ENCODE peak calls at places on chromosomes 4 and X, in eight cellular contexts. B is cerebellum; G is heart right ventricle; F is HFF-Myc; O is SW480; L is HFFc6; E is stimulated activated CD4-positive, alpha-beta T cell treated with anti-CD3 and anti-CD28 coated beads, Interleukin-4, amount 100 ng/mL, for 1 hour; I is colonic mucosa. Y is an unnamed sample.

GRCh38 chrX:1323315-1323714 is 13.3 kb upstream of the IL3RA start:
- DNase-seq in B (no peak), G (peak), F (peak), O (peak), L (peak), E (peak), I (peak), Y (peak)

GRCh38 chrX:110557864-110558263 is 199.2 kb downstream of the RTL9 start:
- DNase-seq in B (no peak), G (no peak), F (no peak), O (no peak), L (no peak), E (no peak), I (no peak), Y (no peak)

GRCh38 chrX:133056341-133056740 is 40.6 kb downstream of the USP26 start:
- DNase-seq in B (no peak), G (no peak), F (no peak), O (peak), L (no peak), E (no peak), I (no peak), Y (no peak)

GRCh38 chrX:57286507-57287251 is at the start of gene FAAH2:
- DNase-seq in B (peak), G (no peak), F (no peak), O (peak), L (no peak), E (peak), I (peak), Y (peak)

GRCh38 chrX:138011461-138011860 is 445.5 kb downstream of the ZIC3 start:
- DNase-seq in B (no peak), G (no peak), F (no peak), O (no peak), L (no peak), E (no peak), I (no peak), Y (no peak)

GRCh38 chr4:31573554-31573953 is 853.4 kb downstream of the PCDH7 start:
- DNase-seq in B (no peak), G (no peak), F (no peak), O (no peak), L (no peak), E (no peak), I (no peak), Y (no peak)

GRCh38 chr4:83356899-83357661 is 22.4 kb upstream of the HPSE start:
- DNase-seq in B (no peak), G (no peak), F (peak), O (peak), L (peak), E (no peak), I (no peak), Y (no peak)

GRCh38 chrX:320126-320783 is 1.7 kb upstream of the GTPBP6 start:
- DNase-seq in B (peak), G (no peak), F (no peak), O (no peak), L (no peak), E (no peak), I (peak), Y (peak)

GRCh38 chrX:21581479-21581878 is 76.7 kb downstream of the KLHL34 start:
- DNase-seq in B (no peak), G (no peak), F (no peak), O (no peak), L (no peak), E (no peak), I (no peak), Y (no peak)

GRCh38 chr4:1511441-1512041 is 105.3 kb upstream of the NKX1-1 start:
- DNase-seq in B (no peak), G (no peak), F (no peak), O (peak), L (peak), E (no peak), I (peak), Y (peak)

GRCh38 chrX:28205126-28205525 is 223.9 kb upstream of the DCAF8L1 start:
- DNase-seq in B (no peak), G (no peak), F (no peak), O (no peak), L (no peak), E (no peak), I (no peak), Y (no peak)

GRCh38 chr4:11423465-11423864 is 5.2 kb downstream of the HS3ST1 start:
- DNase-seq in B (peak), G (no peak), F (no peak), O (no peak), L (no peak), E (no peak), I (no peak), Y (no peak)

GRCh38 chrX:154541896-154542722 is 4.5 kb downstream of the G6PD start:
- DNase-seq in B (no peak), G (peak), F (peak), O (peak), L (peak), E (peak), I (peak), Y (no peak)

GRCh38 chr4:3486556-3487270 is 23.6 kb downstream of the DOK7 start:
- DNase-seq in B (no peak), G (no peak), F (no peak), O (no peak), L (no peak), E (no peak), I (no peak), Y (no peak)